ENCODE peak calls at places on chromosome 20, in eight cellular contexts. N is adrenal gland; S is epithelial cell of proximal tubule; D is HL-60; G is GM04504; O is activated naive CD4-positive, alpha-beta T cell; W is HS-5; P is dorsolateral prefrontal cortex. B is an unnamed sample.

GRCh38 chr20:60036346-60037119 is 78.3 kb downstream of the CDH26 start:
- DNase-seq in D (no peak), N (no peak), S (no peak), P (no peak), O (no peak), G (no peak), W (no peak), B (no peak)

GRCh38 chr20:286508-286907 is 4.0 kb downstream of the C20orf96 start:
- DNase-seq in D (no peak), G (no peak), S (no peak), O (no peak), P (no peak), W (no peak), N (no peak), B (no peak)

GRCh38 chr20:37758332-37758731 is 64.5 kb downstream of the CTNNBL1 start:
- DNase-seq in D (no peak), P (no peak), S (no peak), G (no peak), O (no peak), N (no peak), W (no peak), B (peak)

GRCh38 chr20:18304618-18305017 is 16.3 kb downstream of the ZNF133 start:
- DNase-seq in G (no peak), S (no peak), W (no peak), P (no peak), O (no peak), D (no peak), N (no peak), B (peak)

GRCh38 chr20:15487030-15487429 is 1086.2 kb downstream of the KIF16B start:
- DNase-seq in D (no peak), G (no peak), S (no peak), W (peak), N (no peak), O (no peak), P (no peak), B (no peak)

GRCh38 chr20:57404419-57405072 is 13.3 kb downstream of the RBM38 start:
- DNase-seq in W (no peak), N (no peak), G (no peak), O (no peak), D (no peak), S (no peak), P (no peak), B (no peak)

GRCh38 chr20:41052742-41053419 is 24.3 kb downstream of the TOP1 start:
- DNase-seq in D (no peak), P (no peak), W (peak), O (no peak), G (peak), S (no peak), N (no peak), B (no peak)

GRCh38 chr20:47725248-47725973 is 59.9 kb downstream of the SULF2 start:
- DNase-seq in G (peak), P (peak), D (peak), O (peak), W (peak), S (peak), N (peak), B (peak)

GRCh38 chr20:37342231-37343177 is 3.4 kb upstream of the SRC start:
- DNase-seq in P (no peak), G (no peak), O (no peak), S (no peak), N (peak), W (no peak), D (no peak), B (peak)

GRCh38 chr20:137668-138131 is 4.7 kb upstream of the DEFB126 start:
- DNase-seq in P (no peak), N (no peak), S (no peak), W (no peak), G (no peak), D (no peak), O (no peak), B (peak)

GRCh38 chr20:4247261-4247660 is 231.9 kb upstream of the RNF24 start:
- DNase-seq in D (no peak), P (no peak), O (no peak), S (no peak), W (no peak), N (no peak), G (no peak), B (no peak)

GRCh38 chr20:36543187-36544133 is 2.1 kb downstream of the MYL9 start:
- DNase-seq in G (peak), O (no peak), D (no peak), S (no peak), N (peak), W (peak), P (no peak), B (peak)

GRCh38 chr20:14498809-14499208 is 161.4 kb upstream of the FLRT3 start:
- DNase-seq in P (no peak), S (no peak), G (no peak), W (no peak), N (no peak), O (no peak), D (no peak), B (no peak)

GRCh38 chr20:49641683-49642649 is 71.7 kb downstream of the B4GALT5 start:
- DNase-seq in O (no peak), S (no peak), W (no peak), N (no peak), D (no peak), P (no peak), G (no peak), B (peak)

GRCh38 chr20:33653218-33653899 is 8.8 kb upstream of the C20orf144 start:
- DNase-seq in O (no peak), G (no peak), P (peak), W (peak), D (no peak), S (no peak), N (peak), B (peak)

GRCh38 chr20:61929971-61930666 is 135.6 kb downstream of the TAF4 start:
- DNase-seq in D (no peak), W (no peak), O (no peak), S (no peak), P (no peak), G (no peak), N (no peak), B (no peak)

GRCh38 chr20:56928007-56928406 is 298.9 kb downstream of the TFAP2C start:
- DNase-seq in D (no peak), N (no peak), W (no peak), S (no peak), O (no peak), G (no peak), P (no peak), B (no peak)

GRCh38 chr20:50292324-50293243 is 102.0 kb downstream of the CEBPB start:
- DNase-seq in N (peak), P (peak), O (no peak), D (no peak), W (peak), S (peak), G (peak), B (peak)

GRCh38 chr20:19375301-19375885 is 163.0 kb downstream of the SLC24A3 start:
- DNase-seq in W (no peak), N (no peak), O (no peak), P (no peak), G (no peak), D (no peak), S (no peak), B (no peak)

GRCh38 chr20:63152322-63153253 is 63.3 kb downstream of the YTHDF1 start:
- DNase-seq in D (no peak), W (no peak), O (no peak), S (no peak), G (no peak), N (no peak), P (no peak), B (no peak)